ENCODE peak calls at places on chromosomes 11 and 22, in five cellular contexts. Q is HS-27A; B is stimulated activated CD8-positive, alpha-beta memory T cell treated with anti-CD3 and anti-CD28 coated beads, Interleukin-7, amount 100 ng/mL, for 24 hours; N is heart left ventricle; S is activated T-cell treated with anti-CD3 and anti-CD28 coated beads for 1 hour. T is an unnamed sample.

GRCh38 chr11:74739546-74740270 is 8.5 kb upstream of the CHRDL2 start:
- DNase-seq in S (peak), B (no peak), N (no peak), Q (no peak), T (peak)

GRCh38 chr11:20156876-20157613 is 3.2 kb downstream of the DBX1 start:
- DNase-seq in N (no peak), Q (no peak), B (no peak), S (peak), T (no peak)

GRCh38 chr11:31790649-31791048 is 20.5 kb downstream of the PAX6 start:
- DNase-seq in S (no peak), N (no peak), B (no peak), Q (no peak), T (no peak)

GRCh38 chr22:22099833-22100812 is 117.5 kb upstream of the TOP3B start:
- DNase-seq in Q (no peak), N (no peak), S (no peak), B (no peak), T (no peak)

GRCh38 chr11:35248558-35249323 is 109.8 kb downstream of the CD44 start:
- DNase-seq in S (no peak), N (no peak), Q (no peak), B (no peak), T (no peak)

GRCh38 chr11:8059571-8060011 is 21.4 kb upstream of the TUB start:
- DNase-seq in N (no peak), B (no peak), Q (no peak), S (no peak), T (no peak)

GRCh38 chr11:67304511-67305113 is 1.3 kb downstream of the SSH3 start:
- DNase-seq in B (no peak), Q (no peak), N (no peak), S (no peak), T (no peak)

GRCh38 chr22:44574057-44574456 is 76.0 kb upstream of the RTL6 start:
- DNase-seq in Q (peak), N (no peak), S (no peak), B (no peak), T (no peak)

GRCh38 chr11:60740573-60740972 is 16.1 kb downstream of the MS4A18 start:
- DNase-seq in S (no peak), B (no peak), N (no peak), Q (no peak), T (no peak)

GRCh38 chr22:23269441-23270211 is 89.3 kb downstream of the BCR start:
- DNase-seq in S (no peak), B (no peak), N (no peak), Q (no peak), T (no peak)

GRCh38 chr11:109015283-109015682 is 350.4 kb downstream of the DDX10 start:
- DNase-seq in B (no peak), N (no peak), Q (no peak), S (no peak), T (no peak)

GRCh38 chr11:26102325-26102724 is 229.6 kb upstream of the ANO3 start:
- DNase-seq in B (no peak), Q (no peak), N (no peak), S (no peak), T (no peak)

GRCh38 chr11:125329786-125330185 is 165.2 kb downstream of the PKNOX2 start:
- DNase-seq in B (no peak), S (no peak), N (no peak), Q (no peak), T (no peak)

GRCh38 chr11:86726118-86726748 is 53.8 kb upstream of the ME3 start:
- DNase-seq in S (no peak), B (no peak), Q (no peak), N (no peak), T (no peak)

GRCh38 chr11:12098601-12099000 is 11.8 kb upstream of the MICAL2 start:
- DNase-seq in B (no peak), Q (no peak), N (no peak), S (no peak), T (no peak)

GRCh38 chr11:33773399-33774355 is 643 bp downstream of the FBXO3 start:
- DNase-seq in S (peak), B (no peak), N (no peak), Q (no peak), T (no peak)

GRCh38 chr22:39115976-39116621 is 19.1 kb downstream of the APOBEC3H start:
- DNase-seq in S (no peak), Q (no peak), B (no peak), N (no peak), T (no peak)

GRCh38 chr22:47452184-47452583 is 689.7 kb downstream of the TBC1D22A start:
- DNase-seq in Q (no peak), S (no peak), N (no peak), B (no peak), T (peak)

GRCh38 chr22:20779813-20780148 is 5.9 kb downstream of the SERPIND1 start:
- DNase-seq in S (no peak), N (no peak), B (no peak), Q (no peak), T (no peak)

GRCh38 chr11:83951521-83951920 is 665.4 kb upstream of the CCDC90B start:
- DNase-seq in Q (no peak), N (no peak), S (no peak), B (no peak), T (no peak)

GRCh38 chr22:44129614-44129976 is 51.1 kb upstream of the PARVG start:
- DNase-seq in S (no peak), N (no peak), B (no peak), Q (no peak), T (no peak)

GRCh38 chr11:10454902-10455631 is at the start of gene AMPD3:
- DNase-seq in S (no peak), B (no peak), Q (peak), N (no peak), T (no peak)

GRCh38 chr11:18775492-18776292 is 15.9 kb downstream of the PTPN5 start:
- DNase-seq in S (peak), N (peak), Q (peak), B (peak), T (peak)

GRCh38 chr22:48106715-48107259 is 1344.3 kb downstream of the TBC1D22A start:
- DNase-seq in N (no peak), Q (no peak), B (no peak), S (no peak), T (no peak)

GRCh38 chr11:115275045-115275444 is 229.2 kb downstream of the CADM1 start:
- DNase-seq in S (no peak), N (no peak), Q (no peak), B (no peak), T (no peak)

GRCh38 chr11:14414470-14415461 is 55.8 kb upstream of the RRAS2 start:
- DNase-seq in N (no peak), B (peak), S (peak), Q (no peak), T (peak)

GRCh38 chr11:86551286-86551685 is 121.1 kb downstream of the ME3 start:
- DNase-seq in S (no peak), Q (peak), N (no peak), B (no peak), T (no peak)

GRCh38 chr11:108289699-108290098 is 66.8 kb downstream of the ATM start:
- DNase-seq in Q (no peak), N (no peak), B (no peak), S (no peak), T (no peak)

GRCh38 chr11:10550503-10550902 is 9.5 kb upstream of the RNF141 start:
- DNase-seq in N (no peak), S (no peak), B (no peak), Q (no peak), T (no peak)

GRCh38 chr11:128802358-128802981 is 64.6 kb downstream of the KCNJ1 start:
- DNase-seq in Q (no peak), S (no peak), N (no peak), B (no peak), T (no peak)